ENCODE peak calls at places on chromosomes 2 and 18, in five cellular contexts. F is HepG2, Q is IMR-90, J is GM12878, I is K562. Y is an unnamed sample.

GRCh38 chr2:20450201-20451108 is 3.6 kb downstream of the RHOB start:
- DNase-seq in Q (peak), F (peak), J (no peak), I (no peak), Y (peak)

GRCh38 chr18:49655266-49656097 is 93.6 kb downstream of the LIPG start:
- DNase-seq in J (no peak), Q (no peak), I (no peak), F (no peak), Y (no peak)

GRCh38 chr2:159758686-159759085 is 39.3 kb downstream of the CD302 start:
- DNase-seq in F (no peak), Q (no peak), I (no peak), J (no peak), Y (no peak)

GRCh38 chr18:52716926-52717325 is 376.9 kb downstream of the DCC start:
- DNase-seq in F (peak), J (no peak), Q (peak), I (no peak), Y (peak)

GRCh38 chr2:181977661-181978350 is 7.8 kb upstream of the PPP1R1C start:
- DNase-seq in I (no peak), F (no peak), J (no peak), Q (peak), Y (no peak)

GRCh38 chr2:218745160-218745558 is 34.5 kb downstream of the TTLL4 start:
- DNase-seq in I (no peak), F (peak), J (no peak), Q (no peak), Y (no peak)

GRCh38 chr2:67997528-67998267 is 65.1 kb downstream of the C1D start:
- DNase-seq in Q (peak), I (no peak), J (no peak), F (no peak), Y (no peak)

GRCh38 chr2:19351914-19352697 is 6.3 kb downstream of the OSR1 start:
- DNase-seq in I (no peak), Q (no peak), F (no peak), J (no peak), Y (peak)

DNA sequence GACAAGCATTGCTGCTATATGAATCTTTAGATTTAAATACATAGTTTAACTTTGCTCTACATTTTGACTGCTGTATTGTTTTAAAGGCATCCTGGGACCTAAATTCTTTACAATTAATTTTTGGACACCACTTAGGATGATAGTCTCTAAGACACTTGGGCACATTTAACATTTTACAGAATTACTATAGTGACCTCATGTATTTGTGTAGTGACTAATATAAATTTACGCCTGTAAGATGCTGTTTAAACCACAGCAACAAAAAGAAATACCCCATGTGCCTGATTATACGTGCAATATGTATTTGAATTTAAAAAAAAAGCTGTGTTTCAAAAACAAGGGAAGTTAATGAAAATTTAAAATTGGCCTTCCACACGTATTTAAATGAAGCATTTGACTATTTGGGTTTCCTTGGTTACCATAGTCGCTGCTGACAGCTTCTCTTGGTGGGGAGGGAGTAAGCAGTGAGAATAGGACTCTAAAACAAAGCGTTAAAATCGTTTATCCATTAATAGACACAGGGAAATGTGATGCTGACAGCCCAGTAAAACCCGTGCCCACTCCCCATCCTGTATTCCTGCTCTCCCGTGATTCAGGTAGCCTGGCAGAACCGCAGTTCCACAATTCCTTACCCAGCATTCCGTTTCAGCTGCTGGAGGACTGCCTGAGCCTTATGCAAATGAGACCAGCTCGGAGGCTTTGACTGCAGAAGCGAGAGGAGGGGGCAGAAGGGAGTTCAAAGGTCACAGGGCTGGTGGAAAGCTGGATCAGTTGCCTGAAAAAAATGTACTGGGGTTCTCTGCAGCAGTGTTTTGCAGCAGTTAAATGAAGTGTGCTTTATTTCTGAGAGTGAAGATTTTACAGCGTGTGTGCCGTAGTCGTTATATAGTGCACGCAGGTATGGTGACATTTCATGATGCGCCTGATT is 104.3 kb downstream of the CSRNP3 start:
- DNase-seq in F (peak), Q (no peak), J (no peak), I (no peak), Y (peak)
- TF ChIP-seq MXI1 in F (no peak), Q (no peak), J (no peak), I (no peak), Y (peak)

GRCh38 chr2:141411419-141411818 is 719.4 kb downstream of the LRP1B start:
- DNase-seq in I (no peak), Q (no peak), J (no peak), F (no peak), Y (no peak)
- TF ChIP-seq MXI1 in I (no peak), Q (no peak), J (no peak), F (no peak), Y (no peak)

GRCh38 chr2:173119069-173119807 is 43.6 kb downstream of the MAP3K20 start:
- DNase-seq in Q (no peak), F (no peak), J (no peak), I (no peak), Y (no peak)
- TF ChIP-seq MXI1 in Q (no peak), F (no peak), J (no peak), I (no peak), Y (no peak)

GRCh38 chr2:189628817-189629552 is 32.3 kb upstream of the ASNSD1 start:
- DNase-seq in F (peak), I (no peak), Q (no peak), J (no peak), Y (no peak)

GRCh38 chr2:189633392-189633811 is 27.9 kb upstream of the ASNSD1 start:
- DNase-seq in Q (no peak), I (no peak), J (no peak), F (no peak), Y (no peak)

GRCh38 chr2:189627789-189628188 is 33.5 kb upstream of the ASNSD1 start:
- DNase-seq in J (no peak), I (no peak), F (no peak), Q (no peak), Y (no peak)

GRCh38 chr2:189631849-189632248 is 29.4 kb upstream of the ASNSD1 start:
- DNase-seq in F (no peak), J (no peak), I (no peak), Q (no peak), Y (no peak)

DNA sequence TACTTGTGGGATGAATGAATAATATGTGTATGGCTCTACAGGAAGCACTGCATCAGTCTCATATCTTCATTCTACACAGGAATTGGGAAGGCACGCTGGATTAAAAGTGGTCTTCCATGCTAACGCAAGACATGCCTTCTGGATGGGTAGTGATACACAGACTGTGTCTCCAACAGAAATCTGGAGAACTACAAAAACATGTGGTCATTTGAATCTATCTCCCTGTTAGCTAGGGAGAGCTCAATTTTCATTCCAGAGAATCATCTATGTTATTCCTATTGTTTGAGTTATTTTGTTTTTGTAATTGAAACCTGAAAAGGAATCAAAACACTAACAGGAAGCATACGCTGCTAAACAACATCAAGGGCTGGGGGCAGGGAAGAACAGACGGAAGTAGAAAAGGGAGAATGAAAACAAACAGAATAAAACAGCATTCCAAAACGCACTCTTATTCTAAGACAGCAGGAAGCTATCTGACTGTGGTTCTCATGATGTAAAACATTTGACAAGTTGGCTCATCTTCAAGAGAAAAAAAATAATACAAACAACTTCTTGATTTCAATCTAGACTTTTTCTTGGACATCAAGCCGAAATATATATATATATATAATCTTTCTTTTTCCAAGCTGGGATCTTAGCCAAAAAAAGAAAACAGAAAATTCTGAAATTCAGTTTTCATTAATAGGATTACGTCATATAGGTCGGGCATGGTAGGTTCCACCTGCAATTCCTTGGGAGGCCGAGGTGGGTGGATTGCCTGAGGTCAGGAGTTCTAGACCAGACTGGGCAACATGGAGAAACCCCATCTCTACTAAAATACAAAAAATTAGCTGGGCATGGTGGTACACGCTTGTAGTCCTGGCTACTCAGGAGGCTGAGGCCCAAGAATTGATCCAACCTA is 31.5 kb upstream of the ASNSD1 start:
- DNase-seq in F (no peak), I (no peak), J (no peak), Q (peak), Y (no peak)
- TF ChIP-seq MXI1 in F (no peak), I (no peak), J (no peak), Q (no peak), Y (no peak)

GRCh38 chr2:85130407-85130806 is 2.8 kb upstream of the TCF7L1 start:
- DNase-seq in F (no peak), J (no peak), I (no peak), Q (no peak), Y (no peak)
- TF ChIP-seq MXI1 in F (no peak), J (no peak), I (no peak), Q (no peak), Y (no peak)

GRCh38 chr18:42340423-42341009 is 385.5 kb downstream of the PIK3C3 start:
- DNase-seq in Q (no peak), J (no peak), F (peak), I (no peak), Y (no peak)
- TF ChIP-seq MXI1 in Q (no peak), J (no peak), F (no peak), I (no peak), Y (no peak)

DNA sequence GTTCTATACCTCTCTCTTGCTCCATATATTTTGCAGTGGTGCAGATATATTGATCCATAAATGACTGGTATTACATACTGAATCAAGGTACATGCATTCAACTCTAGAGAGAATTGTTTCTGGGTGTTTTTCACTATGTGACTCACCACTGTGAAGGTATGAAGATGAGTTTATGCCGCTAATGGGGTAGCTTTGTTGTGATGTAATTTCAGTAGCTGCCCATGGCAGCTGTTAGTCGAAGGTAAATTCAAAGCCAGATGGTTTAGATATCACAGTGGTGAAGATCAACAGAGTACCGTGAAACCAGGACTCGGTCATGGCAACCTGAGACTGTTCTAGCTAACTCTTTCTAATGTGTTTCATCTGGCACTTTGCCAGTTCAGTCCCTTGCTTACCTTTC is 50.4 kb downstream of the PKP4 start:
- DNase-seq in I (no peak), F (no peak), J (no peak), Q (no peak), Y (no peak)
- TF ChIP-seq MXI1 in I (no peak), F (no peak), J (no peak), Q (no peak), Y (no peak)

DNA sequence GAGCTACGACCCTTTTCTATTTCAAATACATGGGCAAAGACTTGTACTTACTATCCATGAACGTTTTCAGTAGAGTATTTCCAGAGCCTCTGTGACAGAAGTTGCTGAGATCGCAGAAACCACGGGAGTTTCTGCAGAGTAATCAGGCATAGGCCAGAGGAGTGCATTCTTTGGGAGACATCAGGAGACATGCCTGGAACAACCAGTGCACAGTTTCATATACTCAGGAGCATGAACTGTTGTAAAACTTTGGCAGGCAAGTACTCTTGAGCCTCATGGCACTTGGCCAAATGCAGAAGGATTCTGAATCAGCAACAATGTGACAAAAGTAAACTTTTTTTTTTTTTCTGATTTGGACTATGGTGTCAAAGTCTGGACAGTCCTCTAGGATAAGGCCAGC is 307.1 kb downstream of the GRB14 start:
- DNase-seq in Q (no peak), I (no peak), F (no peak), J (no peak), Y (no peak)
- TF ChIP-seq MXI1 in Q (no peak), I (no peak), F (no peak), J (no peak), Y (no peak)

GRCh38 chr2:64950226-64951160 is 38.7 kb upstream of the SLC1A4 start:
- DNase-seq in I (no peak), Q (peak), F (no peak), J (no peak), Y (no peak)

GRCh38 chr2:64952113-64952895 is 36.9 kb upstream of the SLC1A4 start:
- DNase-seq in F (no peak), J (no peak), I (no peak), Q (peak), Y (no peak)

GRCh38 chr2:64951306-64951953 is 37.8 kb upstream of the SLC1A4 start:
- DNase-seq in J (no peak), F (no peak), Q (no peak), I (no peak), Y (no peak)

GRCh38 chr2:64955467-64955866 is 33.7 kb upstream of the SLC1A4 start:
- DNase-seq in F (no peak), I (peak), J (no peak), Q (no peak), Y (no peak)

DNA sequence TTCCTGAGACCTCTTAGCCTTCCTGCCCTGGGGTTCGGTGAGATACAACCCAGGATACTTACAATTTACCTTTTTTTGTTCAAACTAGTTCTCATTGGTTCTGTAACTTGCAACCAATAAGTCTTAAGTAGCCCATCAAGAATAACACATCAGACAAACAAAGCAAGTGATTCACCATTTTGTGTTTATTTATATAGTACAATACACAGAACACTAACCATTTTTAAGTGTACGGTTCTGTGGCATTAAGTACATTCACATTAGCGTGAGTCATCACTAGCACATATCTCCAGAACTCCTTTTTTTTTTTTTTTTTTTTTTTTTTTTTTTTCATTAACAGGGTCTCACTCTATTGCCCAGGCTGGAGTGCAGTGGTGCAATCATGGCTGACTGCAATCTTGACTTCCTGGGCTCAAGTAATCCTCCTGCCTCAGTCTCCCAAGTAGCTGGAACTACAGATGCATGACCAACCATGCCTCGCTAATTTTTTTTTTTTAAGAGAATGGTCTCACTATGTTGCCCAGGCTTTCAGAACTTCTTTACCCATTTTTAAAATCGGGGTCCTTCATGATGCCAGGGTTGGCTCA is 36.2 kb upstream of the SLC1A4 start:
- DNase-seq in Q (peak), F (no peak), I (no peak), J (no peak), Y (no peak)
- TF ChIP-seq MXI1 in Q (no peak), F (no peak), I (no peak), J (no peak), Y (no peak)

GRCh38 chr2:195322324-195322723 is 334.7 kb upstream of the SLC39A10 start:
- DNase-seq in Q (no peak), F (no peak), J (no peak), I (no peak), Y (peak)
- TF ChIP-seq MXI1 in Q (no peak), F (no peak), J (no peak), I (no peak), Y (no peak)

Y was measured in SK-N-SH.